ENCODE peak calls at places on chromosome 13, in nine cellular contexts. W is AG04450; Q is COR-L47; L is activated gamma-delta T cell treated with anti-CD3 and anti-CD28 coated beads, Interleukin-2, amount 50 U/mL, for 16 hours; E is caudate nucleus; N is C1 segment of cervical spinal cord; H is GM23338; M is neural crest cell; C is body of pancreas. U is an unnamed sample.

GRCh38 chr13:78881746-78882145 is 222.8 kb upstream of the OBI1 start:
- DNase-seq in M (no peak), W (no peak), Q (peak), C (no peak), L (no peak), H (no peak), N (no peak), E (no peak), U (no peak)

GRCh38 chr13:23497186-23497585 is 63.7 kb upstream of the SACS start:
- DNase-seq in L (no peak), C (no peak), Q (no peak), N (no peak), W (no peak), M (no peak), H (no peak), E (no peak), U (no peak)

GRCh38 chr13:87669379-87669978 is 1.7 kb upstream of the SLITRK5 start:
- DNase-seq in N (no peak), Q (peak), W (no peak), L (no peak), M (no peak), H (peak), C (no peak), E (no peak), U (no peak)

GRCh38 chr13:102935896-102936321 is 90.1 kb downstream of the ERCC5 start:
- DNase-seq in C (no peak), Q (no peak), M (no peak), E (no peak), N (no peak), L (no peak), H (no peak), W (no peak), U (no peak)

GRCh38 chr13:32125221-32125621 is 93.6 kb downstream of the FRY start:
- DNase-seq in L (no peak), W (no peak), M (no peak), H (no peak), N (no peak), Q (no peak), E (no peak), C (no peak), U (no peak)

GRCh38 chr13:114067886-114068722 is 64.3 kb downstream of the RASA3 start:
- DNase-seq in H (no peak), L (no peak), W (no peak), C (no peak), E (no peak), M (no peak), Q (no peak), N (no peak), U (peak)

GRCh38 chr13:46315491-46316075 is 71.5 kb downstream of the RUBCNL start:
- DNase-seq in W (no peak), C (no peak), L (no peak), H (no peak), E (no peak), Q (no peak), M (no peak), N (no peak), U (no peak)

GRCh38 chr13:109672545-109672944 is 113.8 kb downstream of the IRS2 start:
- DNase-seq in H (no peak), Q (no peak), M (no peak), L (no peak), W (no peak), C (no peak), E (no peak), N (no peak), U (no peak)

GRCh38 chr13:45178349-45179142 is 22.3 kb downstream of the KCTD4 start:
- DNase-seq in W (peak), M (no peak), Q (no peak), C (no peak), N (no peak), E (no peak), L (no peak), H (no peak), U (no peak)

GRCh38 chr13:34025746-34026145 is 207.8 kb downstream of the RFC3 start:
- DNase-seq in Q (no peak), W (no peak), L (no peak), H (no peak), M (no peak), C (no peak), N (no peak), E (no peak), U (no peak)

GRCh38 chr13:109779074-109779473 is 7.3 kb downstream of the IRS2 start:
- DNase-seq in W (no peak), C (no peak), E (no peak), M (no peak), H (no peak), L (no peak), Q (no peak), N (no peak), U (no peak)

GRCh38 chr13:23460309-23460708 is 26.8 kb upstream of the SACS start:
- DNase-seq in Q (no peak), E (no peak), C (no peak), H (no peak), W (no peak), N (no peak), L (no peak), M (no peak), U (no peak)

GRCh38 chr13:101474419-101474957 is 22.0 kb downstream of the ITGBL1 start:
- DNase-seq in L (no peak), E (peak), M (peak), H (peak), W (peak), C (no peak), N (no peak), Q (peak), U (no peak)

GRCh38 chr13:42354246-42355117 is 82.5 kb downstream of the AKAP11 start:
- DNase-seq in L (no peak), N (no peak), Q (peak), H (peak), M (no peak), C (no peak), W (peak), E (no peak), U (peak)

GRCh38 chr13:50224534-50224933 is 209.3 kb downstream of the KCNRG start:
- DNase-seq in L (no peak), E (no peak), H (no peak), N (no peak), W (no peak), Q (no peak), M (no peak), C (no peak), U (no peak)

GRCh38 chr13:33174491-33174890 is 111.1 kb downstream of the STARD13 start:
- DNase-seq in C (no peak), N (no peak), M (no peak), W (no peak), Q (no peak), L (no peak), H (no peak), E (no peak), U (no peak)

GRCh38 chr13:51663980-51664957 is 80.0 kb downstream of the WDFY2 start:
- DNase-seq in W (no peak), M (no peak), H (no peak), C (no peak), Q (no peak), E (no peak), L (no peak), N (no peak), U (no peak)

GRCh38 chr13:99926014-99926731 is 45.4 kb downstream of the ZIC5 start:
- DNase-seq in W (no peak), H (no peak), C (peak), E (no peak), M (no peak), L (no peak), Q (peak), N (no peak), U (no peak)

GRCh38 chr13:109576331-109576813 is 210.0 kb downstream of the IRS2 start:
- DNase-seq in Q (no peak), H (no peak), L (no peak), W (no peak), C (no peak), N (no peak), E (no peak), M (no peak), U (no peak)

GRCh38 chr13:69109891-69110525 is 997.6 kb upstream of the ATXN8OS start:
- DNase-seq in W (no peak), L (no peak), H (peak), N (no peak), M (no peak), Q (no peak), E (no peak), C (no peak), U (no peak)

GRCh38 chr13:113922412-113923118 is 51.3 kb downstream of the C13orf46 start:
- DNase-seq in Q (no peak), W (no peak), E (no peak), M (no peak), H (no peak), L (no peak), C (peak), N (no peak), U (no peak)